ENCODE peak calls at places on chromosomes 6 and 20, in six cellular contexts. H, T, I, Q, R and E are unnamed samples.

GRCh38 chr6:80527552-80528052 is 421.1 kb downstream of the BCKDHB start:
- DNase-seq in H (no peak), T (peak; percentile 46), I (no peak), Q (no peak), R (no peak), E (no peak)

GRCh38 chr20:8156603-8157079 is 24.6 kb downstream of the PLCB1 start:
- DNase-seq in H (no peak), T (no peak), I (no peak), Q (no peak), R (no peak), E (no peak)

GRCh38 chr6:31727717-31728671 is 1.1 kb downstream of the DDAH2 start:
- DNase-seq in H (no peak), T (no peak), I (peak; percentile 63), Q (peak; percentile 91), R (no peak), E (no peak)

GRCh38 chr6:69768664-69769063 is 28.1 kb downstream of the LMBRD1 start:
- DNase-seq in H (peak; percentile 10), T (no peak), I (no peak), Q (no peak), R (no peak), E (no peak)

GRCh38 chr6:110328231-110328630 is 29.9 kb downstream of the METTL24 start:
- DNase-seq in H (peak; percentile 73), T (no peak), I (no peak), Q (no peak), R (no peak), E (no peak)

GRCh38 chr6:52285174-52286068 is 879 bp upstream of the MCM3 start:
- DNase-seq in H (peak; percentile 30), T (no peak), I (no peak), Q (no peak), R (no peak), E (no peak)

GRCh38 chr20:2162125-2162822 is 60.6 kb downstream of the STK35 start:
- DNase-seq in H (no peak), T (no peak), I (no peak), Q (no peak), R (no peak), E (no peak)

GRCh38 chr20:2865630-2866029 is 7.7 kb upstream of the PTPRA start:
- DNase-seq in H (no peak), T (no peak), I (peak; percentile 77), Q (peak; percentile 67), R (no peak), E (no peak)

GRCh38 chr6:168428052-168428829 is 12.7 kb upstream of the SMOC2 start:
- DNase-seq in H (no peak), T (no peak), I (no peak), Q (no peak), R (no peak), E (no peak)

GRCh38 chr6:4936681-4937041 is 67.2 kb downstream of the RPP40 start:
- DNase-seq in H (peak; percentile 72), T (no peak), I (no peak), Q (peak; percentile 35), R (no peak), E (no peak)

GRCh38 chr6:41022294-41022693 is 16.7 kb downstream of the UNC5CL start:
- DNase-seq in H (peak; percentile 13), T (no peak), I (no peak), Q (no peak), R (no peak), E (no peak)

GRCh38 chr20:61803416-61803902 is 262.2 kb downstream of the TAF4 start:
- DNase-seq in H (no peak), T (no peak), I (peak; percentile 82), Q (no peak), R (no peak), E (peak; percentile 0)

GRCh38 chr20:63050406-63050805 is 43.6 kb upstream of the BHLHE23 start:
- DNase-seq in H (no peak), T (no peak), I (no peak), Q (no peak), R (no peak), E (no peak)

GRCh38 chr6:30884521-30885480 is 482 bp downstream of the DDR1 start:
- DNase-seq in H (peak; percentile 81), T (no peak), I (peak; percentile 84), Q (no peak), R (no peak), E (peak; percentile 41)

GRCh38 chr20:31822421-31823330 is 3.5 kb downstream of the MYLK2 start:
- DNase-seq in H (peak; percentile 77), T (peak; percentile 68), I (peak; percentile 99), Q (peak; percentile 76), R (peak; percentile 60), E (peak; percentile 83)

GRCh38 chr6:20835315-20836010 is 301.2 kb downstream of the CDKAL1 start:
- DNase-seq in H (no peak), T (no peak), I (no peak), Q (no peak), R (no peak), E (no peak)

GRCh38 chr20:32792316-32792715 is 27.4 kb upstream of the MAPRE1 start:
- DNase-seq in H (peak; percentile 50), T (no peak), I (peak; percentile 73), Q (peak; percentile 47), R (peak; percentile 45), E (no peak)

GRCh38 chr6:69729870-69730449 is 66.8 kb downstream of the LMBRD1 start:
- DNase-seq in H (peak; percentile 20), T (no peak), I (no peak), Q (peak; percentile 20), R (no peak), E (no peak)

GRCh38 chr20:63700199-63701050 is 4.0 kb downstream of the TNFRSF6B start:
- DNase-seq in H (no peak), T (no peak), I (peak; percentile 67), Q (no peak), R (no peak), E (no peak)

GRCh38 chr6:79225718-79226117 is 8.8 kb downstream of the HMGN3 start:
- DNase-seq in H (no peak), T (no peak), I (no peak), Q (no peak), R (no peak), E (no peak)

GRCh38 chr20:59835448-59836395 is 97.7 kb downstream of the SYCP2 start:
- DNase-seq in H (peak; percentile 61), T (peak; percentile 24), I (peak; percentile 62), Q (no peak), R (no peak), E (peak; percentile 46)

GRCh38 chr6:133693565-133693964 is 195.3 kb upstream of the TCF21 start:
- DNase-seq in H (no peak), T (no peak), I (no peak), Q (no peak), R (no peak), E (no peak)

GRCh38 chr6:118697554-118697953 is 46.2 kb upstream of the CEP85L start:
- DNase-seq in H (no peak), T (no peak), I (no peak), Q (no peak), R (peak; percentile 12), E (no peak)

GRCh38 chr6:39887692-39888450 is 46.4 kb downstream of the MOCS1 start:
- DNase-seq in H (peak; percentile 98), T (no peak), I (no peak), Q (no peak), R (no peak), E (peak; percentile 79)

GRCh38 chr6:125300992-125301434 is 754 bp downstream of the HDDC2 start:
- DNase-seq in H (peak; percentile 56), T (no peak), I (peak; percentile 26), Q (peak; percentile 53), R (no peak), E (no peak)

GRCh38 chr6:7770111-7770510 is 44.2 kb downstream of the BMP6 start:
- DNase-seq in H (peak; percentile 9), T (no peak), I (no peak), Q (no peak), R (no peak), E (no peak)

GRCh38 chr6:21348462-21349195 is 244.9 kb upstream of the SOX4 start:
- DNase-seq in H (peak; percentile 64), T (no peak), I (peak; percentile 51), Q (no peak), R (no peak), E (peak; percentile 21)

GRCh38 chr20:1456300-1456699 is 10.3 kb downstream of the NSFL1C start:
- DNase-seq in H (peak; percentile 63), T (no peak), I (no peak), Q (no peak), R (no peak), E (no peak)

GRCh38 chr6:168045141-168045691 is 33.8 kb downstream of the FRMD1 start:
- DNase-seq in H (no peak), T (no peak), I (peak; percentile 62), Q (no peak), R (no peak), E (no peak)

GRCh38 chr6:52108128-52108527 is 20.7 kb upstream of the PKHD1 start:
- DNase-seq in H (no peak), T (no peak), I (no peak), Q (no peak), R (no peak), E (no peak)

GRCh38 chr6:145809211-145809610 is 5.4 kb downstream of the FBXO30 start:
- DNase-seq in H (no peak), T (no peak), I (no peak), Q (no peak), R (no peak), E (no peak)

GRCh38 chr20:63064745-63065711 is 58.3 kb upstream of the BHLHE23 start:
- DNase-seq in H (no peak), T (no peak), I (peak; percentile 66), Q (no peak), R (no peak), E (peak; percentile 6)

GRCh38 chr20:50193169-50193850 is 2.7 kb downstream of the CEBPB start:
- DNase-seq in H (peak; percentile 42), T (no peak), I (peak; percentile 51), Q (no peak), R (no peak), E (no peak)

GRCh38 chr6:14818422-14818884 is 427.4 kb upstream of the JARID2 start:
- DNase-seq in H (peak; percentile 42), T (no peak), I (no peak), Q (no peak), R (no peak), E (peak; percentile 22)